ENCODE peak calls at places on chromosomes 1 and 21, in four cellular contexts. One of them, this sample, is unnamed.

GRCh38 chr1:17162941-17163340 is 42.0 kb upstream of the PADI1 start:
- DNase-seq in NCI-H748 treated with DMSO at 0.1 percent for 48 hours: no peak
- DNase-seq in hepatocyte: no peak
- DNase-seq in cardiac fibroblast: no peak
- DNase-seq in this sample: no peak

GRCh38 chr1:117780981-117781475 is 148.4 kb downstream of the GDAP2 start:
- DNase-seq in NCI-H748 treated with DMSO at 0.1 percent for 48 hours: no peak
- DNase-seq in hepatocyte: peak
- DNase-seq in cardiac fibroblast: no peak
- DNase-seq in this sample: no peak

GRCh38 chr1:107525146-107525545 is 384.3 kb downstream of the NTNG1 start:
- DNase-seq in NCI-H748 treated with DMSO at 0.1 percent for 48 hours: no peak
- DNase-seq in hepatocyte: no peak
- DNase-seq in cardiac fibroblast: no peak
- DNase-seq in this sample: peak

GRCh38 chr1:76185207-76185606 is 110.7 kb downstream of the ST6GALNAC3 start:
- DNase-seq in NCI-H748 treated with DMSO at 0.1 percent for 48 hours: no peak
- DNase-seq in hepatocyte: no peak
- DNase-seq in cardiac fibroblast: no peak
- DNase-seq in this sample: no peak

GRCh38 chr1:205056188-205056611 is 13.2 kb downstream of the CNTN2 start:
- DNase-seq in NCI-H748 treated with DMSO at 0.1 percent for 48 hours: no peak
- DNase-seq in hepatocyte: no peak
- DNase-seq in cardiac fibroblast: no peak
- DNase-seq in this sample: no peak

GRCh38 chr1:154497026-154497806 is 4.8 kb upstream of the TDRD10 start:
- DNase-seq in NCI-H748 treated with DMSO at 0.1 percent for 48 hours: no peak
- DNase-seq in hepatocyte: peak
- DNase-seq in cardiac fibroblast: peak
- DNase-seq in this sample: no peak

GRCh38 chr1:172457479-172458130 is 13.7 kb upstream of the PIGC start:
- DNase-seq in NCI-H748 treated with DMSO at 0.1 percent for 48 hours: no peak
- DNase-seq in hepatocyte: no peak
- DNase-seq in cardiac fibroblast: no peak
- DNase-seq in this sample: no peak

GRCh38 chr1:80918365-80918764 is 882.4 kb upstream of the ADGRL2 start:
- DNase-seq in NCI-H748 treated with DMSO at 0.1 percent for 48 hours: no peak
- DNase-seq in hepatocyte: no peak
- DNase-seq in cardiac fibroblast: no peak
- DNase-seq in this sample: no peak

GRCh38 chr1:32893198-32894018 is 7.1 kb downstream of the HPCA start:
- DNase-seq in NCI-H748 treated with DMSO at 0.1 percent for 48 hours: no peak
- DNase-seq in hepatocyte: peak
- DNase-seq in cardiac fibroblast: peak
- DNase-seq in this sample: peak

GRCh38 chr1:2989976-2990375 is 31.3 kb upstream of the ACTRT2 start:
- DNase-seq in NCI-H748 treated with DMSO at 0.1 percent for 48 hours: no peak
- DNase-seq in hepatocyte: no peak
- DNase-seq in cardiac fibroblast: no peak
- DNase-seq in this sample: no peak

GRCh38 chr1:22959545-22960360 is 12.9 kb downstream of the LACTBL1 start:
- DNase-seq in NCI-H748 treated with DMSO at 0.1 percent for 48 hours: no peak
- DNase-seq in hepatocyte: no peak
- DNase-seq in cardiac fibroblast: no peak
- DNase-seq in this sample: no peak

GRCh38 chr1:231828182-231828920 is 201.8 kb downstream of the DISC1 start:
- DNase-seq in NCI-H748 treated with DMSO at 0.1 percent for 48 hours: no peak
- DNase-seq in hepatocyte: peak
- DNase-seq in cardiac fibroblast: peak
- DNase-seq in this sample: no peak

GRCh38 chr1:160367934-160368923 is 1.4 kb downstream of the NHLH1 start:
- DNase-seq in NCI-H748 treated with DMSO at 0.1 percent for 48 hours: no peak
- DNase-seq in hepatocyte: no peak
- DNase-seq in cardiac fibroblast: no peak
- DNase-seq in this sample: no peak

GRCh38 chr1:226657788-226658537 is 81.1 kb downstream of the ITPKB start:
- DNase-seq in NCI-H748 treated with DMSO at 0.1 percent for 48 hours: no peak
- DNase-seq in hepatocyte: no peak
- DNase-seq in cardiac fibroblast: no peak
- DNase-seq in this sample: no peak

GRCh38 chr1:218242171-218242570 is 42.9 kb upstream of the RRP15 start:
- DNase-seq in NCI-H748 treated with DMSO at 0.1 percent for 48 hours: no peak
- DNase-seq in hepatocyte: no peak
- DNase-seq in cardiac fibroblast: no peak
- DNase-seq in this sample: no peak

GRCh38 chr1:164559342-164560070 is 522 bp downstream of the PBX1 start:
- DNase-seq in NCI-H748 treated with DMSO at 0.1 percent for 48 hours: peak
- DNase-seq in hepatocyte: peak
- DNase-seq in cardiac fibroblast: peak
- DNase-seq in this sample: peak

GRCh38 chr21:35015435-35016024 is 33.6 kb downstream of the RUNX1 start:
- DNase-seq in NCI-H748 treated with DMSO at 0.1 percent for 48 hours: no peak
- DNase-seq in hepatocyte: no peak
- DNase-seq in cardiac fibroblast: no peak
- DNase-seq in this sample: no peak

GRCh38 chr1:226690460-226690982 is 48.6 kb downstream of the ITPKB start:
- DNase-seq in NCI-H748 treated with DMSO at 0.1 percent for 48 hours: peak
- DNase-seq in hepatocyte: no peak
- DNase-seq in cardiac fibroblast: peak
- DNase-seq in this sample: no peak

GRCh38 chr1:52662645-52663313 is 29.8 kb downstream of the SHISAL2A start:
- DNase-seq in NCI-H748 treated with DMSO at 0.1 percent for 48 hours: no peak
- DNase-seq in hepatocyte: peak
- DNase-seq in cardiac fibroblast: peak
- DNase-seq in this sample: peak

GRCh38 chr1:83671586-83671985 is 327.3 kb downstream of the TTLL7 start:
- DNase-seq in NCI-H748 treated with DMSO at 0.1 percent for 48 hours: no peak
- DNase-seq in hepatocyte: no peak
- DNase-seq in cardiac fibroblast: no peak
- DNase-seq in this sample: no peak

GRCh38 chr21:27681038-27681437 is 714.1 kb upstream of the ADAMTS5 start:
- DNase-seq in NCI-H748 treated with DMSO at 0.1 percent for 48 hours: no peak
- DNase-seq in hepatocyte: no peak
- DNase-seq in cardiac fibroblast: no peak
- DNase-seq in this sample: no peak

GRCh38 chr1:68788762-68789161 is 291.9 kb upstream of the DEPDC1 start:
- DNase-seq in NCI-H748 treated with DMSO at 0.1 percent for 48 hours: no peak
- DNase-seq in hepatocyte: no peak
- DNase-seq in cardiac fibroblast: no peak
- DNase-seq in this sample: no peak

GRCh38 chr1:158071106-158071505 is 77.7 kb downstream of the KIRREL1 start:
- DNase-seq in NCI-H748 treated with DMSO at 0.1 percent for 48 hours: no peak
- DNase-seq in hepatocyte: no peak
- DNase-seq in cardiac fibroblast: no peak
- DNase-seq in this sample: no peak

GRCh38 chr21:17921579-17922530 is 102.7 kb upstream of the C21orf91 start:
- DNase-seq in NCI-H748 treated with DMSO at 0.1 percent for 48 hours: no peak
- DNase-seq in hepatocyte: peak
- DNase-seq in cardiac fibroblast: peak
- DNase-seq in this sample: no peak

GRCh38 chr1:192265774-192266173 is 51.0 kb upstream of the RGS21 start:
- DNase-seq in NCI-H748 treated with DMSO at 0.1 percent for 48 hours: no peak
- DNase-seq in hepatocyte: no peak
- DNase-seq in cardiac fibroblast: no peak
- DNase-seq in this sample: no peak

GRCh38 chr1:114015075-114015474 is 35.8 kb downstream of the OLFML3 start:
- DNase-seq in NCI-H748 treated with DMSO at 0.1 percent for 48 hours: no peak
- DNase-seq in hepatocyte: no peak
- DNase-seq in cardiac fibroblast: no peak
- DNase-seq in this sample: peak

GRCh38 chr1:85240174-85240601 is 19.3 kb downstream of the C1orf52 start:
- DNase-seq in NCI-H748 treated with DMSO at 0.1 percent for 48 hours: peak
- DNase-seq in hepatocyte: no peak
- DNase-seq in cardiac fibroblast: peak
- DNase-seq in this sample: peak

GRCh38 chr1:223887724-223888428 is 42.1 kb upstream of the TP53BP2 start:
- DNase-seq in NCI-H748 treated with DMSO at 0.1 percent for 48 hours: no peak
- DNase-seq in hepatocyte: peak
- DNase-seq in cardiac fibroblast: peak
- DNase-seq in this sample: no peak

GRCh38 chr1:89335486-89335885 is 28.4 kb upstream of the GBP6 start:
- DNase-seq in NCI-H748 treated with DMSO at 0.1 percent for 48 hours: no peak
- DNase-seq in hepatocyte: no peak
- DNase-seq in cardiac fibroblast: no peak
- DNase-seq in this sample: no peak

This sample was measured in A673.